ENCODE peak calls at places on chromosomes 11 and 22, in six cellular contexts. Z, L, R, E, W and M are unnamed samples.

GRCh38 chr11:13118194-13118593 is 109.1 kb downstream of the RASSF10 start:
- DNase-seq in W (no peak), Z (no peak), L (peak), R (no peak), E (no peak), M (peak)

GRCh38 chr11:102592634-102593581 is 32.2 kb downstream of the MMP20 start:
- DNase-seq in E (no peak), W (no peak), R (no peak), Z (no peak), L (peak), M (peak)

GRCh38 chr11:99068832-99069231 is 48.1 kb downstream of the CNTN5 start:
- DNase-seq in E (no peak), R (no peak), W (no peak), Z (no peak), L (peak), M (no peak)

GRCh38 chr22:46583571-46583970 is 36.6 kb upstream of the GRAMD4 start:
- DNase-seq in R (no peak), Z (no peak), W (no peak), L (no peak), E (no peak), M (no peak)

GRCh38 chr11:92380882-92381281 is 156.3 kb downstream of the FAT3 start:
- DNase-seq in R (no peak), E (no peak), Z (no peak), L (peak), W (no peak), M (peak)

GRCh38 chr11:101049123-101049522 is 80.5 kb downstream of the PGR start:
- DNase-seq in Z (no peak), R (no peak), E (no peak), L (peak), W (no peak), M (no peak)

GRCh38 chr11:12150831-12151382 is 40.5 kb downstream of the MICAL2 start:
- DNase-seq in R (no peak), L (peak), W (no peak), E (no peak), Z (peak), M (no peak)

GRCh38 chr22:42757475-42757874 is 36.8 kb upstream of the A4GALT start:
- DNase-seq in E (no peak), Z (no peak), W (no peak), R (no peak), L (no peak), M (peak)

GRCh38 chr11:99316761-99317475 is 296.2 kb downstream of the CNTN5 start:
- DNase-seq in Z (no peak), W (no peak), L (peak), R (no peak), E (no peak), M (no peak)

GRCh38 chr11:93552874-93553273 is 9.7 kb upstream of the SMCO4 start:
- DNase-seq in L (no peak), W (no peak), Z (no peak), E (no peak), R (no peak), M (no peak)

GRCh38 chr11:122900803-122901202 is 18.2 kb downstream of the JHY start:
- DNase-seq in L (no peak), W (no peak), R (no peak), E (no peak), Z (no peak), M (no peak)

GRCh38 chr22:20179455-20180244 is 28.8 kb upstream of the CCDC188 start:
- DNase-seq in E (no peak), W (no peak), R (no peak), L (no peak), Z (no peak), M (no peak)

GRCh38 chr22:27456696-27457503 is 344.7 kb downstream of the MN1 start:
- DNase-seq in R (no peak), E (no peak), W (no peak), Z (no peak), L (peak), M (peak)

GRCh38 chr11:117314840-117315239 is 1.2 kb downstream of the BACE1 start:
- DNase-seq in R (no peak), L (no peak), E (no peak), Z (no peak), W (no peak), M (no peak)

GRCh38 chr11:86954288-86955110 is 696 bp downstream of the FZD4 start:
- DNase-seq in R (no peak), W (no peak), E (no peak), L (peak), Z (no peak), M (peak)

GRCh38 chr11:1208361-1209261 is 14.3 kb upstream of the MUC5B start:
- DNase-seq in W (peak), Z (no peak), R (no peak), E (no peak), L (no peak), M (no peak)

GRCh38 chr22:28032896-28033295 is 113.8 kb upstream of the PITPNB start:
- DNase-seq in R (no peak), L (no peak), W (no peak), E (no peak), Z (no peak), M (no peak)

GRCh38 chr11:61871158-61871597 is 20.2 kb downstream of the FADS3 start:
- DNase-seq in R (peak), E (peak), W (peak), L (peak), Z (peak), M (no peak)

GRCh38 chr11:103091024-103091423 is 936 bp downstream of the DCUN1D5 start:
- DNase-seq in W (no peak), L (peak), R (no peak), E (no peak), Z (no peak), M (peak)

GRCh38 chr22:44587004-44587793 is 89.2 kb upstream of the RTL6 start:
- DNase-seq in E (no peak), W (peak), Z (no peak), L (peak), R (no peak), M (peak)

GRCh38 chr11:130562549-130562948 is 114.1 kb downstream of the ADAMTS15 start:
- DNase-seq in E (no peak), L (no peak), R (no peak), W (no peak), Z (no peak), M (no peak)

GRCh38 chr11:69337211-69337721 is 43.3 kb downstream of the MYEOV start:
- DNase-seq in W (no peak), Z (peak), L (peak), E (peak), R (no peak), M (no peak)

GRCh38 chr11:72070486-72070885 is 9.9 kb downstream of the NUMA1 start:
- DNase-seq in R (no peak), Z (no peak), W (no peak), L (no peak), E (no peak), M (peak)

GRCh38 chr11:68263444-68264035 is 8.2 kb downstream of the C11orf24 start:
- DNase-seq in W (no peak), L (no peak), R (no peak), Z (no peak), E (no peak), M (no peak)

GRCh38 chr11:57072640-57073039 is 83.9 kb downstream of the OR5AK2 start:
- DNase-seq in Z (no peak), L (peak), R (no peak), E (no peak), W (no peak), M (peak)

GRCh38 chr22:46998346-46998745 is 235.9 kb downstream of the TBC1D22A start:
- DNase-seq in Z (no peak), E (no peak), L (no peak), R (no peak), W (no peak), M (no peak)

GRCh38 chr11:44718057-44718456 is 8.7 kb upstream of the TSPAN18 start:
- DNase-seq in W (no peak), L (no peak), Z (no peak), E (no peak), R (no peak), M (no peak)

GRCh38 chr11:43802509-43802908 is 78.1 kb upstream of the ALKBH3 start:
- DNase-seq in Z (no peak), W (no peak), L (no peak), R (no peak), E (no peak), M (no peak)

GRCh38 chr11:68066742-68067141 is 27.9 kb downstream of the TCIRG1 start:
- DNase-seq in Z (no peak), R (no peak), E (no peak), L (no peak), W (no peak), M (no peak)

GRCh38 chr11:69297926-69298777 is 4.2 kb downstream of the MYEOV start:
- DNase-seq in R (no peak), Z (peak), W (no peak), E (peak), L (peak), M (peak)

GRCh38 chr11:47464479-47464878 is 15.5 kb upstream of the RAPSN start:
- DNase-seq in E (no peak), Z (no peak), L (no peak), W (no peak), R (no peak), M (no peak)

GRCh38 chr11:47204633-47204989 is 10.2 kb upstream of the DDB2 start:
- DNase-seq in Z (no peak), W (no peak), E (no peak), L (peak), R (no peak), M (no peak)

GRCh38 chr11:27296406-27296994 is 66.5 kb downstream of the CCDC34 start:
- DNase-seq in L (peak), W (no peak), R (no peak), E (no peak), Z (no peak), M (peak)

GRCh38 chr22:48897638-48897954 is 930.1 kb downstream of the BRD1 start:
- DNase-seq in E (no peak), L (no peak), Z (no peak), W (peak), R (no peak), M (no peak)